ENCODE peak calls at places on chromosomes 1 and 21, in four cellular contexts. Y is BE2C, A is H9, Q is left lung. M is an unnamed sample. For H3K4me1 and H3K27me3, the result is how much of the 10 kb centered on the place peaks cover.

GRCh38 chr21:45972353-45972715 is 9.2 kb upstream of the COL6A1 start:
- DNase-seq in Y (no peak), A (no peak), Q (no peak), M (peak)

GRCh38 chr21:31909153-31909771 is 36.4 kb downstream of the HUNK start:
- DNase-seq in Y (no peak), A (no peak), Q (no peak), M (no peak)

GRCh38 chr1:5637171-5637570 is 355.1 kb downstream of the NPHP4 start:
- DNase-seq in Y (peak), A (no peak), Q (no peak), M (no peak)

GRCh38 chr1:36609241-36610027 is 126.7 kb upstream of the CSF3R start:
- DNase-seq in Y (peak), A (peak), Q (peak), M (peak)

GRCh38 chr1:182091083-182091482 is 29.6 kb upstream of the ZNF648 start:
- DNase-seq in Y (no peak), A (no peak), Q (no peak), M (no peak)

GRCh38 chr1:19484338-19484792 is 974 bp downstream of the CAPZB start:
- DNase-seq in Y (no peak), A (peak), Q (peak), M (peak)

GRCh38 chr1:168767885-168768584 is 39.0 kb upstream of the DPT start:
- DNase-seq in Y (no peak), A (no peak), Q (peak), M (no peak)

GRCh38 chr1:214990619-214991018 is 91.9 kb upstream of the KCNK2 start:
- DNase-seq in Y (no peak), A (no peak), Q (no peak), M (no peak)

GRCh38 chr1:9865745-9866144 is 42.0 kb upstream of the CLSTN1 start:
- DNase-seq in Y (no peak), A (no peak), Q (no peak), M (no peak)

GRCh38 chr1:110337704-110338199 is 1.4 kb upstream of the RBM15 start:
- DNase-seq in Y (peak), A (peak), Q (peak), M (peak)

GRCh38 chr1:207302618-207303408 is 18.7 kb upstream of the CD55 start:
- DNase-seq in Y (no peak), A (no peak), Q (no peak), M (no peak)

GRCh38 chr1:12206238-12206637 is 23.6 kb upstream of the VPS13D start:
- DNase-seq in Y (no peak), A (no peak), Q (no peak), M (no peak)

GRCh38 chr1:12209495-12209832 is 20.4 kb upstream of the VPS13D start:
- DNase-seq in Y (no peak), A (no peak), Q (no peak), M (no peak)

GRCh38 chr1:12208271-12208670 is 21.6 kb upstream of the VPS13D start:
- DNase-seq in Y (no peak), A (no peak), Q (no peak), M (no peak)

GRCh38 chr1:12206792-12207424 is 22.9 kb upstream of the VPS13D start:
- DNase-seq in Y (no peak), A (no peak), Q (no peak), M (no peak)

DNA sequence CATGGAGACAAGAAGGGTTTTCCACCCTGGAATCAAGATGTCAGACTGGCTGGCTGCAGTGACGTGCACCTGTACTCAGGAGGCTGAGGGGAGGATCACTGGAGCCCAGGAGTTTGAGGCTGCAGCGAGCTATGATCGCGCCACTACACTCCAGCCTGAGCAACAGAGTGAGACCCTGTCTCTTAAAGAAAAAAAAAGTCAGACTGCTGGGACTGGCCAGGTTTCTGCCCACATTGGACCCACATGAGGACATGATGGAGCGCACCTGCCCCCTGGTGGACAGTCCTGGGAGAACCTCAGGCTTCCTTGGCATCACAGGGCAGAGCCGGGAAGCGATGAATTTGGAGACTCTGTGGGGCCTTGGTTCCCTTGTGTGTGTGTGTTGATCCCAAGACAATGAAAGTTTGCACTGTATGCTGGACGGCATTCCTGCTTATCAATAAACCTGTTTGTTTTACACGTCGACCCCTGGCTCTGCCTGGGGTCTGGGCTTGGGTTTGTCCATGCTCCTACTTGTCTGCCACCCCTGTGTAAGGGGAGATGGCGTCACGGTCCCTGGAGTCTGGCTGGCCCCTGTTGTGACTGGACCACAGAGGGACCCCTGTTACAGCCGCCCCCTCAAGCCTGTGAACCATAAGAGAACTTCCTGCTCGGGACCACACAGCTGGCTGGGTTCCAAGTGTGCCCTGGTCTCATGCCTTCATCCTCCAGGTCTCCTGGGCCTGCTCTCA is 20.9 kb upstream of the VPS13D start:
- DNase-seq in Y (peak), A (peak), Q (peak), M (peak)
- H3K4me1 ChIP-seq in Y (under half), A (under half), Q (under half), M (under half)

DNA sequence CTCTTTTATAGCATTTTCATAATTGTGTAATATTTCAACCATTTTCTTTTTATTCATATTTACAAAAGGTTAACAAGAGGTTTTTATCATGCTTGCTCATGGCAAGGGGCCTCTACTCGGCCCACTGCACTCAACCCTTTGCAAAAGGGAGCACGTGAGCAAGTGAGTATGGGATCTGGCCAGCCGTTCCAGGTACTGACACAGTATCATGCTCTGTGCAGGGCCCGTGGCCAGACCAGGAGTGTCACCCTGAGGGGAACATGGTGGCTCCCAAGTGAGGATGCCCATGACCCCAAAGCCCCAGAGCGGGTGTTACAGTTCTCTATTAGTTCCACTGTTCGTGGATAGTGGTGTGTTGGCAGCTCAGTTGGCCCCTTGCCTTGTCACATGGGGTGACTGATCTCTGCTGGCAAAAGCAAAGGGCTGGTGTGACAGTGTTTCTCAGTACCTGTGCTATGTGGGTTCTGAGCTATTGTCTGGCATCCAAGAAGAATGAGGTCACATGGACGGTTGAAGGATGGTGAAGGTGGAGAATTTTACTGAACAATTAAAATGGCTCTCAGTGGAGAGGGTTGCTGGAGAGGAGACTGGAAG is 777.2 kb upstream of the ADAMTS5 start:
- DNase-seq in Y (no peak), A (no peak), Q (no peak), M (no peak)
- H3K27me3 ChIP-seq in Y (under half), A (under half), Q (under half), M (under half)

GRCh38 chr1:17440074-17440826 is 773 bp upstream of the RCC2 start:
- DNase-seq in Y (no peak), A (no peak), Q (no peak), M (no peak)

GRCh38 chr1:17438176-17438976 is 1.1 kb downstream of the RCC2 start:
- DNase-seq in Y (peak), A (peak), Q (peak), M (peak)

GRCh38 chr1:17437260-17438175 is 2.0 kb downstream of the RCC2 start:
- DNase-seq in Y (peak), A (no peak), Q (peak), M (peak)

GRCh38 chr1:17439250-17440073 is at the start of gene RCC2:
- DNase-seq in Y (peak), A (no peak), Q (peak), M (peak)

GRCh38 chr1:17438977-17439249 is 564 bp downstream of the RCC2 start:
- DNase-seq in Y (peak), A (no peak), Q (no peak), M (no peak)
- H3K4me1 ChIP-seq in Y (under half), A (under half), Q (under half), M (under half)

GRCh38 chr21:44348861-44349260 is 4.6 kb upstream of the TRPM2 start:
- DNase-seq in Y (no peak), A (no peak), Q (no peak), M (peak)
- H3K27me3 ChIP-seq in Y (under half), A (under half), Q (half or more), M (under half)

GRCh38 chr1:30715216-30715615 is 8.2 kb downstream of the MATN1 start:
- DNase-seq in Y (no peak), A (no peak), Q (no peak), M (no peak)
- H3K4me1 ChIP-seq in Y (under half), A (under half), Q (under half), M (under half)